ENCODE peak calls at places on chromosomes 13 and 19, in five cellular contexts. T, J, Z, I and G are unnamed samples.

GRCh38 chr19:47406711-47407416 is 12.5 kb downstream of the MEIS3 start:
- DNase-seq in T (no peak), J (no peak), Z (no peak), I (no peak), G (no peak)

GRCh38 chr19:44542671-44543070 is 13.2 kb upstream of the CEACAM20 start:
- DNase-seq in T (no peak), J (no peak), Z (no peak), I (no peak), G (no peak)

GRCh38 chr19:47618771-47619170 is 9.8 kb downstream of the BICRA start:
- DNase-seq in T (no peak), J (no peak), Z (peak), I (no peak), G (no peak)

GRCh38 chr19:55460670-55461258 is 678 bp downstream of the ISOC2 start:
- DNase-seq in T (no peak), J (peak), Z (peak), I (no peak), G (peak)

GRCh38 chr13:98482476-98483444 is 94.1 kb downstream of the STK24 start:
- DNase-seq in T (no peak), J (no peak), Z (peak), I (peak), G (peak)

GRCh38 chr19:35225951-35226350 is 2.6 kb downstream of the FAM187B start:
- DNase-seq in T (no peak), J (no peak), Z (no peak), I (no peak), G (no peak)

GRCh38 chr13:82597737-82598136 is 1284.5 kb downstream of the SLITRK1 start:
- DNase-seq in T (no peak), J (no peak), Z (no peak), I (no peak), G (no peak)

GRCh38 chr19:48760514-48761221 is 5.3 kb downstream of the FGF21 start:
- DNase-seq in T (no peak), J (no peak), Z (no peak), I (no peak), G (no peak)

GRCh38 chr19:5929646-5930045 is 15.6 kb downstream of the CAPS start:
- DNase-seq in T (no peak), J (no peak), Z (no peak), I (no peak), G (no peak)

GRCh38 chr13:44573071-44573470 is 3.1 kb downstream of the TSC22D1 start:
- DNase-seq in T (no peak), J (no peak), Z (no peak), I (no peak), G (no peak)

GRCh38 chr19:38388310-38389100 is at the start of gene SPRED3:
- DNase-seq in T (no peak), J (no peak), Z (no peak), I (no peak), G (peak)